ENCODE peak calls at places on chromosomes 16 and 17, in five cellular contexts. N is putamen, B is skeletal muscle cell, J is germinal center, Z is GM10248. C is an unnamed sample.

GRCh38 chr17:956905-957304 is 22.7 kb downstream of the NXN start:
- DNase-seq in N (no peak), B (no peak), J (no peak), Z (no peak), C (no peak)

GRCh38 chr17:71412803-71413202 is 708.0 kb upstream of the SOX9 start:
- DNase-seq in N (no peak), B (peak), J (no peak), Z (no peak), C (no peak)

GRCh38 chr16:67782567-67783352 is 23.6 kb downstream of the RANBP10 start:
- DNase-seq in N (no peak), B (no peak), J (no peak), Z (no peak), C (no peak)

GRCh38 chr16:4988647-4989046 is 30.5 kb downstream of the SEC14L5 start:
- DNase-seq in N (no peak), B (no peak), J (no peak), Z (no peak), C (no peak)

GRCh38 chr17:14545156-14545906 is 244.4 kb downstream of the HS3ST3B1 start:
- DNase-seq in N (no peak), B (no peak), J (no peak), Z (no peak), C (no peak)

GRCh38 chr16:65896448-65897153 is 469.9 kb upstream of the CDH5 start:
- DNase-seq in N (no peak), B (no peak), J (no peak), Z (no peak), C (no peak)

GRCh38 chr17:52666264-52666663 is 507.8 kb upstream of the CA10 start:
- DNase-seq in N (no peak), B (no peak), J (no peak), Z (no peak), C (no peak)

GRCh38 chr17:683040-683439 is 31.6 kb downstream of the VPS53 start:
- DNase-seq in N (no peak), B (no peak), J (no peak), Z (no peak), C (no peak)

GRCh38 chr17:40325156-40326013 is 16.4 kb downstream of the RARA start:
- DNase-seq in N (no peak), B (no peak), J (peak), Z (peak), C (peak)

GRCh38 chr16:88442435-88442810 is 10.7 kb upstream of the ZFPM1 start:
- DNase-seq in N (no peak), B (no peak), J (no peak), Z (no peak), C (no peak)

GRCh38 chr16:5951486-5951885 is 853.9 kb upstream of the EEF2KMT start:
- DNase-seq in N (no peak), B (no peak), J (no peak), Z (no peak), C (no peak)

GRCh38 chr17:78357177-78357586 is 2.7 kb downstream of the SOCS3 start:
- DNase-seq in N (peak), B (no peak), J (no peak), Z (no peak), C (no peak)

GRCh38 chr17:32298721-32299578 is 33.3 kb downstream of the RHBDL3 start:
- DNase-seq in N (no peak), B (no peak), J (no peak), Z (no peak), C (no peak)

GRCh38 chr16:15427648-15428239 is 6.6 kb upstream of the BMERB1 start:
- DNase-seq in N (peak), B (peak), J (peak), Z (peak), C (peak)

GRCh38 chr16:19559242-19559910 is 3.9 kb downstream of the VPS35L start:
- DNase-seq in N (peak), B (peak), J (peak), Z (peak), C (no peak)

GRCh38 chr17:38713456-38713855 is 8.4 kb downstream of the MLLT6 start:
- DNase-seq in N (no peak), B (no peak), J (no peak), Z (no peak), C (no peak)

GRCh38 chr17:48472485-48473281 is 42.7 kb upstream of the SKAP1 start:
- DNase-seq in N (no peak), B (peak), J (no peak), Z (no peak), C (no peak)

GRCh38 chr16:24950275-24950674 is 64.9 kb downstream of the ARHGAP17 start:
- DNase-seq in N (no peak), B (peak), J (no peak), Z (no peak), C (no peak)

GRCh38 chr17:46154151-46154816 is 38.9 kb downstream of the KANSL1 start:
- DNase-seq in N (peak), B (no peak), J (no peak), Z (no peak), C (no peak)

GRCh38 chr17:72677714-72678390 is 414.6 kb downstream of the SLC39A11 start:
- DNase-seq in N (no peak), B (peak), J (no peak), Z (no peak), C (no peak)

GRCh38 chr17:50272711-50273653 is 1.3 kb upstream of the TMEM92 start:
- DNase-seq in N (no peak), B (no peak), J (peak), Z (peak), C (peak)